ENCODE peak calls at places on chromosomes 16 and 17, in four cellular contexts. One of them, this sample, is unnamed.

GRCh38 chr17:7004398-7005253 is 7.8 kb upstream of the RNASEK start:
- DNase-seq in ELR: peak
- DNase-seq in NCI-H2171: peak
- DNase-seq in amniotic epithelial cell: peak
- DNase-seq in this sample: peak

GRCh38 chr17:65143899-65144590 is 6.9 kb downstream of the RGS9 start:
- DNase-seq in NCI-H2171: no peak
- DNase-seq in ELR: no peak
- DNase-seq in amniotic epithelial cell: no peak
- DNase-seq in this sample: no peak

GRCh38 chr16:56828641-56829040 is 36.4 kb upstream of the SLC12A3 start:
- DNase-seq in ELR: no peak
- DNase-seq in amniotic epithelial cell: no peak
- DNase-seq in NCI-H2171: no peak
- DNase-seq in this sample: no peak

GRCh38 chr17:58232707-58233156 is 5.7 kb upstream of the LPO start:
- DNase-seq in amniotic epithelial cell: peak
- DNase-seq in ELR: peak
- DNase-seq in NCI-H2171: no peak
- DNase-seq in this sample: peak

GRCh38 chr16:24511174-24511573 is 28.2 kb upstream of the RBBP6 start:
- DNase-seq in amniotic epithelial cell: no peak
- DNase-seq in ELR: no peak
- DNase-seq in NCI-H2171: no peak
- DNase-seq in this sample: no peak

GRCh38 chr17:8475820-8476219 is 40.1 kb downstream of the NDEL1 start:
- DNase-seq in NCI-H2171: no peak
- DNase-seq in amniotic epithelial cell: no peak
- DNase-seq in ELR: no peak
- DNase-seq in this sample: no peak

GRCh38 chr16:77297996-77298637 is 98.9 kb downstream of the SYCE1L start:
- DNase-seq in NCI-H2171: no peak
- DNase-seq in ELR: peak
- DNase-seq in amniotic epithelial cell: peak
- DNase-seq in this sample: peak

GRCh38 chr16:6104423-6104822 is 1006.8 kb upstream of the EEF2KMT start:
- DNase-seq in NCI-H2171: no peak
- DNase-seq in amniotic epithelial cell: no peak
- DNase-seq in ELR: no peak
- DNase-seq in this sample: no peak

GRCh38 chr16:7227193-7227825 is 105.3 kb upstream of the RBFOX1 start:
- DNase-seq in amniotic epithelial cell: no peak
- DNase-seq in ELR: no peak
- DNase-seq in NCI-H2171: no peak
- DNase-seq in this sample: no peak

GRCh38 chr17:39753514-39754160 is 15.9 kb downstream of the GRB7 start:
- DNase-seq in amniotic epithelial cell: no peak
- DNase-seq in ELR: peak
- DNase-seq in NCI-H2171: peak
- DNase-seq in this sample: no peak

This sample was measured in iris pigment epithelial cell.